ENCODE peak calls at places on chromosome 16, in four cellular contexts. V, D, L and E are unnamed samples.

GRCh38 chr16:46688657-46689491 is at the start of gene VPS35:
- DNase-seq in V (peak), D (peak), L (peak), E (peak)

GRCh38 chr16:3094289-3095027 is 4.6 kb downstream of the ZSCAN10 start:
- DNase-seq in V (peak), D (no peak), L (peak), E (peak)

GRCh38 chr16:65116818-65117430 is 4.9 kb downstream of the CDH11 start:
- DNase-seq in V (no peak), D (no peak), L (no peak), E (peak)

GRCh38 chr16:86030116-86030515 is 131.2 kb downstream of the IRF8 start:
- DNase-seq in V (no peak), D (no peak), L (no peak), E (no peak)

GRCh38 chr16:70417661-70418060 is 21.2 kb downstream of the ST3GAL2 start:
- DNase-seq in V (no peak), D (no peak), L (no peak), E (no peak)

GRCh38 chr16:12293017-12293618 is 316.6 kb downstream of the SNX29 start:
- DNase-seq in V (peak), D (no peak), L (no peak), E (peak)

GRCh38 chr16:85057212-85057889 is 29.8 kb downstream of the KIAA0513 start:
- DNase-seq in V (peak), D (peak), L (no peak), E (no peak)

GRCh38 chr16:21116148-21116693 is 34.4 kb downstream of the DNAH3 start:
- DNase-seq in V (peak), D (peak), L (no peak), E (no peak)

GRCh38 chr16:85917959-85918358 is 19.0 kb downstream of the IRF8 start:
- DNase-seq in V (no peak), D (no peak), L (no peak), E (no peak)

GRCh38 chr16:15874745-15875314 is 13.6 kb downstream of the CEP20 start:
- DNase-seq in V (peak), D (peak), L (peak), E (peak)

GRCh38 chr16:83742520-83742919 is 65.3 kb upstream of the HSBP1 start:
- DNase-seq in V (no peak), D (no peak), L (no peak), E (no peak)

GRCh38 chr16:11459722-11460121 is 114.5 kb downstream of the RMI2 start:
- DNase-seq in V (no peak), D (no peak), L (no peak), E (no peak)

GRCh38 chr16:31090540-31090939 is 1.8 kb upstream of the PRSS53 start:
- DNase-seq in V (no peak), D (no peak), L (no peak), E (peak)

GRCh38 chr16:9419161-9419560 is 327.7 kb downstream of the HAPSTR1 start:
- DNase-seq in V (no peak), D (no peak), L (no peak), E (no peak)

GRCh38 chr16:88286301-88286923 is 96.3 kb upstream of the ZNF469 start:
- DNase-seq in V (no peak), D (no peak), L (no peak), E (no peak)

GRCh38 chr16:8882725-8883377 is 700 bp downstream of the LITAFD start:
- DNase-seq in V (no peak), D (no peak), L (no peak), E (no peak)

GRCh38 chr16:70380205-70380918 is 33.7 kb downstream of the DDX19A start:
- DNase-seq in V (peak), D (peak), L (peak), E (peak)

GRCh38 chr16:56606688-56607618 is 1.4 kb upstream of the MT2A start:
- DNase-seq in V (peak), D (no peak), L (no peak), E (peak)

GRCh38 chr16:68893710-68894705 is 50.7 kb downstream of the TANGO6 start:
- DNase-seq in V (peak), D (peak), L (peak), E (peak)

GRCh38 chr16:68444058-68444657 is 4.2 kb downstream of the SMPD3 start:
- DNase-seq in V (peak), D (peak), L (peak), E (peak)

GRCh38 chr16:15644306-15644961 is 1.5 kb upstream of the MARF1 start:
- DNase-seq in V (peak), D (no peak), L (no peak), E (no peak)

GRCh38 chr16:84138824-84139627 is 6.0 kb downstream of the HSDL1 start:
- DNase-seq in V (peak), D (no peak), L (no peak), E (peak)

GRCh38 chr16:3058173-3059030 is 7.0 kb upstream of the IL32 start:
- DNase-seq in V (peak), D (peak), L (peak), E (no peak)

GRCh38 chr16:12229759-12230594 is 253.4 kb downstream of the SNX29 start:
- DNase-seq in V (no peak), D (no peak), L (no peak), E (peak)

GRCh38 chr16:9047689-9048301 is 43.6 kb upstream of the HAPSTR1 start:
- DNase-seq in V (peak), D (peak), L (peak), E (peak)

GRCh38 chr16:76292218-76292617 is 15.0 kb downstream of the CNTNAP4 start:
- DNase-seq in V (no peak), D (no peak), L (no peak), E (no peak)

GRCh38 chr16:70770291-70770967 is 30.5 kb downstream of the VAC14 start:
- DNase-seq in V (no peak), D (no peak), L (no peak), E (no peak)

GRCh38 chr16:23754594-23755483 is at the start of gene CHP2:
- DNase-seq in V (peak), D (peak), L (no peak), E (no peak)

GRCh38 chr16:85303354-85303883 is 191.1 kb upstream of the CIBAR2 start:
- DNase-seq in V (peak), D (peak), L (peak), E (no peak)

GRCh38 chr16:87252269-87252970 is 64.8 kb downstream of the C16orf95 start:
- DNase-seq in V (no peak), D (no peak), L (no peak), E (no peak)

GRCh38 chr16:83143788-83144187 is 517.0 kb downstream of the CDH13 start:
- DNase-seq in V (peak), D (no peak), L (no peak), E (peak)

GRCh38 chr16:50002190-50002589 is 22.8 kb upstream of the CNEP1R1 start:
- DNase-seq in V (no peak), D (no peak), L (no peak), E (no peak)
- H3K56ac ChIP-seq in V (no peak), D (no peak), L (no peak), E (no peak)

DNA sequence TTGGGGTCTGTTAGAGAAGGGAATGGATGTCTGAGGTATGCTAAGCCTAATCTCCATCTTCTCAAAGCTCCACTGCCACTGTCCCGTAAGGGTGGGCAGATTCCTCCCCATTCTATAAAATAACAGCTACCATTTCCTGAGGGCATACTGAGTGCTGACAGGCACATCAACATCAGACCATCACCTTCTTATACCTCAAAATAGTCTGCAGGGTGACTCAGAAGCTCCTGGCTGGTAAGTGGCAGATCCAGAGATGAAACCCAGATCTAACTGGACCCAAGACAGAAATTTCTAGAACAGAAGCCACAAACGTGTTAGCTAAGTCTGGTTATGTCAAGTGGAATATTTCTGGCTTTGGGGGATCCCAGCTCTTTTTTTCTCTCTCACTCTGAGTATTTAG is 548.0 kb downstream of the WWOX start:
- DNase-seq in V (no peak), D (no peak), L (no peak), E (no peak)
- H3K56ac ChIP-seq in V (no peak), D (no peak), L (no peak), E (no peak)

GRCh38 chr16:4097826-4098240 is 18.4 kb downstream of the ADCY9 start:
- DNase-seq in V (peak), D (no peak), L (no peak), E (peak)
- H3K56ac ChIP-seq in V (no peak), D (no peak), L (no peak), E (no peak)

DNA sequence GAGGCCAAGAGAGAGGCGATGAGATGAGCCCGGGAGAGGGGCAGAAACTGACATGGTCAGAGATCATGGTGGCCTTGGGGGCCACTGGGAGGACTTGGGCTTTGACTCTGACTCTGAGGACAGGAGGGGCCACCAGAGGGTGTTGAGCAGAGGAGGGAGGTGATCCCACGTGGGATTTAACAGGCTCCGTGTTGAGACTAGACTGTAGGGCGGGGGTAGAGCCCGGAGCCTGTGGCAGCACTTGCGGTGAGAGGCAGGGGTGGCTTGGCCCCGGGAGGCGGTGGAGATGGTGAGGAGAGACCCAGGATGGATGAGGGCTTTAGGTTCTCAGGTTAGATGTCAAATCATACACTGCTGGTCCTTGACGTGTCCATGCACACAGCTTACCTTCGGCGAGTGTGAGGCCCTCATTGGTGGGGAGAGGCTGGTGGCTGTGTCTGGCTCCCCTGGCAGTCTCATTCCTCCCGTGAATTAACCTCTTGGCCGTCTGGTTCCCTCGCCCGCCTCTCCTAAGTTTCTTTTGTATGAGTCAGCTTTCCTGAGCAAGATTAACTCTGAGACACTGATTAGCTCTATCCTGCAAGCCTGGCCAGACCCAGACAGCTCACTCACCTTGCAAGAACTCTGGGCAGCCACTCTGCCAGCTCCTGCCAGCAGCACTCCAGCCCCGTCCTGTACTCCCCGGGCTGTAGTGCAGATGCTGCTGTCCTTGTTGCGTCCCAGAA is 39.7 kb downstream of the VPS35L start:
- DNase-seq in V (peak), D (no peak), L (no peak), E (peak)
- H3K56ac ChIP-seq in V (no peak), D (no peak), L (no peak), E (no peak)

DNA sequence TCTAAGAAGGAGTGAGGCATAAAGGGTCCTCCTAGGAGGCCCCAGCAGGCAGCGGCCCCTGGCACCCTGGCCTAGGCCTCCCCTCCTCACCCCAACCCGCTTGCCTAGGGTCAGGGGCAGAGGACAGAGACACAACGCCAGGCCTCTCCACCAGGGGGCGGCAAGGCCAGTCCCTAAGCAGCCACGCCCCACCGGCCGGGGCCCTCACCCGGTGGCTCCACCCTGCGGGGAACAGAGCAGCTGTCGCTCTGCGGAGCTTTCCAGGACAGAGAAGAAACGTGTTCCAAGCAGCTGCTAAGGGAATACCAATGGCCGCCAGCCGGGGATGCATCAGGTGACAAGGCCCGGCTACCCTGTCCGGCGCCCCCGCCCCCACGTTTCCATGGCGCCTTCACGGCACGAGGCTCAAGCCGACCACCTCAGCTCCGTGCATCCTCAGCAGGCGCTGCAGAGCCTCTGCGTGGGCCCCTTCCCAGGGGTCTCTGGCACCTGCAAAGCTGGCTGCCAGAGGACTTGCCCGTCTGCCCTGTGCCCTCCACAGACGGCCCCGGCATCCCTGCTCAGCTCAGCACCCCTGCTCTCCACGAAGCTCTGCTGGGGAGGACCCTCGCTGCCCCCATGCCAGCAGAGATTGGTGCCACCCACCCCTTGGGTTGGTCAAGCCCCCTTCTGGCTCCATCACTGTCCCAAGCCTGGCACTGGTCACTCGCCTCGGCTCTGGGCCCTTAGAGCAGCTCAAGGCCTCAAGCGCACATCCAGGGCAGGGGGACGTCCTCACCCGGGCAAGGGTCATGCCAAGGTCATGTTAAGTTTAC is 5.6 kb downstream of the ZNF598 start:
- DNase-seq in V (peak), D (peak), L (peak), E (peak)
- H3K56ac ChIP-seq in V (peak), D (no peak), L (no peak), E (no peak)

GRCh38 chr16:53692146-53692545 is 11.5 kb downstream of the RPGRIP1L start:
- DNase-seq in V (peak), D (peak), L (peak), E (no peak)
- H3K56ac ChIP-seq in V (no peak), D (no peak), L (no peak), E (no peak)

GRCh38 chr16:58271589-58271988 is 23.2 kb downstream of the PRSS54 start:
- DNase-seq in V (no peak), D (no peak), L (no peak), E (no peak)

GRCh38 chr16:58267524-58268243 is 27.1 kb downstream of the PRSS54 start:
- DNase-seq in V (no peak), D (no peak), L (no peak), E (no peak)

GRCh38 chr16:58266336-58266735 is 28.5 kb downstream of the PRSS54 start:
- DNase-seq in V (no peak), D (no peak), L (no peak), E (no peak)

GRCh38 chr16:58272855-58273254 is 22.0 kb downstream of the PRSS54 start:
- DNase-seq in V (no peak), D (no peak), L (no peak), E (no peak)

DNA sequence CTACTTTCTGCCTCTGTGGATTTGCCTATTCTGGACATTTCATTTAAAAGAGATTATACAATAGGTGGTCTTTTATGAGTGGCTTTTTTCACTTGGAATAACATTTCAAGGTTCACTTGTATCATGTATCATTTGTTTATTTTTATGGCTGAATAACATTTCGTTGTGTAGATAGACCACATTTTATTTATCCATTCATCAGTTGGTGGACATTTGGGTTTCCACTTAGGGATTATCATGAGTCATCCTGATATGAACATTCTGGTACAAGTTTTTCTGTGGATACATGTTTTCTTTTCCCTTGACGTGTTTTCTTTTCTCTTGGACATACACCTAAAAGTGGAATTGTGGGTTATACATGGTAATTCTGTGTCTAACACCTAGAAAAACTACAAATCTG is 25.3 kb downstream of the PRSS54 start:
- DNase-seq in V (no peak), D (no peak), L (no peak), E (peak)
- H3K56ac ChIP-seq in V (no peak), D (no peak), L (no peak), E (no peak)

DNA sequence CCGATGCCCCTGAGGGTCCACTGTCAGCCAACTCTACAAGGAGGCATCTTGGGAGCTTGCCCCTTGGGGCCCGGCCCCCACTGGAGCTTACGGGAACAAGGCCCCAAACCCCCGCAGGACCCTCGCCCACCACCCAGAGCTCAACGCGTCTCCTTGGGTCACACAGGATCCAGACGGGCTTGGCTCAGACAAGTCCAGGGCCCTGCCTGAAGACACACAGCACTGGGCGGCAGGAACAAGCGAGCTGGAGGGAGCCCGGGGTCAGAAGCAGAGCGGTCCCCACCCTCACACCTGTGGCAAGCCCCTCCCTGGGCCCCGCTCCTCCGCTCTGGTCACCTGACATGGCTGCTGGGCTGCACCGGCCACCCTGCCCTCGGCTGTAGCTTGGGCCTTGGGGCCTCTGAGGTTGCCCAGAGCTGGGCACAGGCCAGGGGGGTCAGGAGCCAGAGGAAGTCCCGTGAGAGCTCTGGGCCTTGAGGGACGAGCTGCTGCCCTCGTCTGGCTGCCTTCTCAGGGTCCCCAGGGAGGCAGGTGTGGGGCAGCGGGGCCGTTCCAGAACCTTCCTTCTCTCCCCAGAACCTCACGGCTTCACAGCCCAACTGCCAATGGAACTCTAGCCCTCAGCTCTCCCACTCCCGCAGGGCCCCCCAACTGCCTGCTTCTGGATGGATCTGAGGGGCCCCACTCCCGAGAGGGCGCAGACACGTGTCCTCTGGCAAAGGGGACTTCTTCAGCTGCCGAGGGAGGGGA is at the start of gene CCDC154:
- DNase-seq in V (no peak), D (no peak), L (no peak), E (no peak)
- H3K56ac ChIP-seq in V (no peak), D (no peak), L (no peak), E (no peak)

DNA sequence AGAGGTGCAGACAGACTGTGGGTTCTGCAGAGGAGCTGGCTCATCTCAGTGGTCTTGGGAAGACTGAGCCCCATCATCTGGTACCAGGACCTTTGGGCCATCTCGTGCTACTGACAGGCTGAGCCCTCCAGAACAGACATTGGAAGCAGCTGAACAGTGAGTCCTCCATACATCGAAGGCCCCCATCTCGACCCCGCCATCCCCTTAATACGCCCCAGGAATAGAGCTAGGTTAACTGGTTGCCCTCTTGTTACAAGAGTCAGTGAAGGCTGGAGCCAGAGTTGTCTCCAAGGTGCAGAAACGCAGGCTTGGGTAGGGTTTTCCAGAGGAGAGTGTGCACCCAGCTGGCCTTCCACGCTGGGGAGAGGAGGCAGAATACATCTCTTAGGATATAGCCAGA is 76.0 kb downstream of the N4BP1 start:
- DNase-seq in V (no peak), D (peak), L (no peak), E (no peak)
- H3K56ac ChIP-seq in V (no peak), D (no peak), L (no peak), E (no peak)

GRCh38 chr16:55494994-55495421 is 13.9 kb upstream of the LPCAT2 start:
- DNase-seq in V (peak), D (peak), L (no peak), E (peak)
- H3K56ac ChIP-seq in V (no peak), D (no peak), L (no peak), E (no peak)